ENCODE peak calls at places on chromosomes 6 and 20, in ten cellular contexts. One of them, this sample, is unnamed. For H3K4me1, the result is how much of the 10 kb centered on the place peaks cover.

GRCh38 chr6:95410168-95410567 is 167.2 kb upstream of the MANEA start:
- DNase-seq in PC-9: no peak
- DNase-seq in heart left ventricle: no peak
- DNase-seq in adrenal gland: no peak
- DNase-seq in H1: no peak
- DNase-seq in BE2C: no peak
- DNase-seq in SK-N-SH: no peak
- DNase-seq in upper lobe of left lung: no peak
- DNase-seq in mucosa of descending colon: no peak
- DNase-seq in left lung: no peak
- DNase-seq in this sample: no peak

GRCh38 chr20:18197382-18198070 is 59.9 kb downstream of the KAT14 start:
- DNase-seq in PC-9: peak
- DNase-seq in heart left ventricle: no peak
- DNase-seq in adrenal gland: no peak
- DNase-seq in H1: no peak
- DNase-seq in BE2C: no peak
- DNase-seq in SK-N-SH: no peak
- DNase-seq in upper lobe of left lung: no peak
- DNase-seq in mucosa of descending colon: no peak
- DNase-seq in left lung: no peak
- DNase-seq in this sample: no peak

GRCh38 chr20:62506791-62507190 is 31.0 kb upstream of the GATA5 start:
- DNase-seq in PC-9: no peak
- DNase-seq in heart left ventricle: no peak
- DNase-seq in adrenal gland: no peak
- DNase-seq in H1: no peak
- DNase-seq in BE2C: no peak
- DNase-seq in SK-N-SH: no peak
- DNase-seq in upper lobe of left lung: peak
- DNase-seq in mucosa of descending colon: no peak
- DNase-seq in left lung: no peak
- DNase-seq in this sample: no peak

GRCh38 chr6:28757429-28758045 is 166.2 kb downstream of the TRIM27 start:
- DNase-seq in PC-9: no peak
- DNase-seq in heart left ventricle: no peak
- DNase-seq in adrenal gland: no peak
- DNase-seq in H1: no peak
- DNase-seq in BE2C: peak
- DNase-seq in SK-N-SH: no peak
- DNase-seq in upper lobe of left lung: peak
- DNase-seq in mucosa of descending colon: no peak
- DNase-seq in left lung: no peak
- DNase-seq in this sample: no peak

GRCh38 chr6:163579111-163579879 is 164.8 kb downstream of the QKI start:
- DNase-seq in PC-9: no peak
- DNase-seq in heart left ventricle: no peak
- DNase-seq in adrenal gland: no peak
- DNase-seq in H1: no peak
- DNase-seq in BE2C: no peak
- DNase-seq in SK-N-SH: no peak
- DNase-seq in upper lobe of left lung: no peak
- DNase-seq in mucosa of descending colon: no peak
- DNase-seq in left lung: no peak
- DNase-seq in this sample: no peak

GRCh38 chr20:22523499-22524392 is 60.6 kb downstream of the FOXA2 start:
- DNase-seq in PC-9: no peak
- DNase-seq in heart left ventricle: no peak
- DNase-seq in adrenal gland: no peak
- DNase-seq in H1: no peak
- DNase-seq in BE2C: no peak
- DNase-seq in SK-N-SH: no peak
- DNase-seq in upper lobe of left lung: no peak
- DNase-seq in mucosa of descending colon: peak
- DNase-seq in left lung: no peak
- DNase-seq in this sample: no peak

GRCh38 chr6:42523158-42523814 is 40.5 kb upstream of the UBR2 start:
- DNase-seq in PC-9: no peak
- DNase-seq in heart left ventricle: no peak
- DNase-seq in adrenal gland: no peak
- DNase-seq in H1: no peak
- DNase-seq in BE2C: no peak
- DNase-seq in SK-N-SH: no peak
- DNase-seq in upper lobe of left lung: no peak
- DNase-seq in mucosa of descending colon: no peak
- DNase-seq in left lung: no peak
- DNase-seq in this sample: no peak

GRCh38 chr6:43246301-43247114 is 3.2 kb downstream of the TTBK1 start:
- DNase-seq in PC-9: peak
- DNase-seq in heart left ventricle: peak
- DNase-seq in adrenal gland: peak
- DNase-seq in H1: peak
- DNase-seq in BE2C: peak
- DNase-seq in SK-N-SH: peak
- DNase-seq in upper lobe of left lung: peak
- DNase-seq in mucosa of descending colon: peak
- DNase-seq in left lung: peak
- DNase-seq in this sample: peak

GRCh38 chr6:135608031-135608430 is 110.5 kb upstream of the AHI1 start:
- DNase-seq in PC-9: no peak
- DNase-seq in heart left ventricle: no peak
- DNase-seq in adrenal gland: no peak
- DNase-seq in H1: no peak
- DNase-seq in BE2C: no peak
- DNase-seq in SK-N-SH: no peak
- DNase-seq in upper lobe of left lung: no peak
- DNase-seq in mucosa of descending colon: no peak
- DNase-seq in left lung: no peak
- DNase-seq in this sample: no peak

GRCh38 chr20:36404435-36404978 is 98.4 kb downstream of the DLGAP4 start:
- DNase-seq in PC-9: no peak
- DNase-seq in heart left ventricle: no peak
- DNase-seq in adrenal gland: no peak
- DNase-seq in H1: no peak
- DNase-seq in BE2C: no peak
- DNase-seq in SK-N-SH: no peak
- DNase-seq in upper lobe of left lung: no peak
- DNase-seq in mucosa of descending colon: no peak
- DNase-seq in left lung: no peak
- DNase-seq in this sample: no peak

GRCh38 chr6:86031713-86032112 is 389.0 kb upstream of the SYNCRIP start:
- DNase-seq in PC-9: no peak
- DNase-seq in heart left ventricle: no peak
- DNase-seq in adrenal gland: peak
- DNase-seq in H1: no peak
- DNase-seq in BE2C: no peak
- DNase-seq in SK-N-SH: no peak
- DNase-seq in upper lobe of left lung: no peak
- DNase-seq in mucosa of descending colon: no peak
- DNase-seq in left lung: no peak
- DNase-seq in this sample: no peak

GRCh38 chr6:86936834-86937218 is 502 bp upstream of the HTR1E start:
- DNase-seq in PC-9: no peak
- DNase-seq in heart left ventricle: no peak
- DNase-seq in adrenal gland: no peak
- DNase-seq in H1: peak
- DNase-seq in BE2C: peak
- DNase-seq in SK-N-SH: no peak
- DNase-seq in upper lobe of left lung: no peak
- DNase-seq in mucosa of descending colon: no peak
- DNase-seq in left lung: peak
- DNase-seq in this sample: no peak

GRCh38 chr20:57048027-57048869 is 218.2 kb downstream of the BMP7 start:
- DNase-seq in PC-9: peak
- DNase-seq in heart left ventricle: no peak
- DNase-seq in adrenal gland: peak
- DNase-seq in H1: no peak
- DNase-seq in BE2C: peak
- DNase-seq in SK-N-SH: peak
- DNase-seq in upper lobe of left lung: no peak
- DNase-seq in mucosa of descending colon: no peak
- DNase-seq in left lung: no peak
- DNase-seq in this sample: peak

GRCh38 chr6:4687989-4688947 is 87.9 kb upstream of the CDYL start:
- DNase-seq in PC-9: peak
- DNase-seq in heart left ventricle: no peak
- DNase-seq in adrenal gland: peak
- DNase-seq in H1: no peak
- DNase-seq in BE2C: no peak
- DNase-seq in SK-N-SH: no peak
- DNase-seq in upper lobe of left lung: no peak
- DNase-seq in mucosa of descending colon: no peak
- DNase-seq in left lung: no peak
- DNase-seq in this sample: no peak

GRCh38 chr6:85923013-85923430 is 280.3 kb upstream of the SYNCRIP start:
- DNase-seq in PC-9: peak
- DNase-seq in heart left ventricle: no peak
- DNase-seq in adrenal gland: peak
- DNase-seq in H1: peak
- DNase-seq in BE2C: peak
- DNase-seq in SK-N-SH: peak
- DNase-seq in upper lobe of left lung: no peak
- DNase-seq in mucosa of descending colon: no peak
- DNase-seq in left lung: no peak
- DNase-seq in this sample: peak

GRCh38 chr20:11907621-11908020 is 10.1 kb upstream of the BTBD3 start:
- DNase-seq in PC-9: no peak
- DNase-seq in heart left ventricle: no peak
- DNase-seq in adrenal gland: no peak
- DNase-seq in H1: no peak
- DNase-seq in BE2C: no peak
- DNase-seq in SK-N-SH: no peak
- DNase-seq in upper lobe of left lung: no peak
- DNase-seq in mucosa of descending colon: no peak
- DNase-seq in left lung: no peak
- DNase-seq in this sample: no peak

GRCh38 chr20:4613718-4614620 is 107.7 kb upstream of the PRND start:
- DNase-seq in PC-9: peak
- DNase-seq in heart left ventricle: no peak
- DNase-seq in adrenal gland: peak
- DNase-seq in H1: no peak
- DNase-seq in BE2C: peak
- DNase-seq in SK-N-SH: no peak
- DNase-seq in upper lobe of left lung: no peak
- DNase-seq in mucosa of descending colon: no peak
- DNase-seq in left lung: no peak
- DNase-seq in this sample: peak

GRCh38 chr20:24764825-24765224 is 184.2 kb upstream of the CST7 start:
- DNase-seq in PC-9: no peak
- DNase-seq in heart left ventricle: peak
- DNase-seq in adrenal gland: no peak
- DNase-seq in H1: no peak
- DNase-seq in BE2C: no peak
- DNase-seq in SK-N-SH: no peak
- DNase-seq in upper lobe of left lung: no peak
- DNase-seq in mucosa of descending colon: no peak
- DNase-seq in left lung: peak
- DNase-seq in this sample: no peak

GRCh38 chr20:24765316-24766142 is 183.5 kb upstream of the CST7 start:
- DNase-seq in PC-9: no peak
- DNase-seq in heart left ventricle: no peak
- DNase-seq in adrenal gland: no peak
- DNase-seq in H1: no peak
- DNase-seq in BE2C: no peak
- DNase-seq in SK-N-SH: no peak
- DNase-seq in upper lobe of left lung: no peak
- DNase-seq in mucosa of descending colon: no peak
- DNase-seq in left lung: peak
- DNase-seq in this sample: peak

GRCh38 chr20:24763386-24764026 is 185.6 kb upstream of the CST7 start:
- DNase-seq in PC-9: no peak
- DNase-seq in heart left ventricle: no peak
- DNase-seq in adrenal gland: no peak
- DNase-seq in H1: no peak
- DNase-seq in BE2C: no peak
- DNase-seq in SK-N-SH: no peak
- DNase-seq in upper lobe of left lung: no peak
- DNase-seq in mucosa of descending colon: no peak
- DNase-seq in left lung: peak
- DNase-seq in this sample: no peak

GRCh38 chr20:24762791-24763350 is 186.2 kb upstream of the CST7 start:
- DNase-seq in PC-9: no peak
- DNase-seq in heart left ventricle: no peak
- DNase-seq in adrenal gland: no peak
- DNase-seq in H1: no peak
- DNase-seq in BE2C: no peak
- DNase-seq in SK-N-SH: no peak
- DNase-seq in upper lobe of left lung: no peak
- DNase-seq in mucosa of descending colon: no peak
- DNase-seq in left lung: no peak
- DNase-seq in this sample: no peak

GRCh38 chr20:24764027-24764797 is 184.9 kb upstream of the CST7 start:
- DNase-seq in PC-9: no peak
- DNase-seq in heart left ventricle: no peak
- DNase-seq in adrenal gland: no peak
- DNase-seq in H1: no peak
- DNase-seq in BE2C: no peak
- DNase-seq in SK-N-SH: no peak
- DNase-seq in upper lobe of left lung: no peak
- DNase-seq in mucosa of descending colon: no peak
- DNase-seq in left lung: peak
- DNase-seq in this sample: peak
- H3K4me1 ChIP-seq in PC-9: under half
- H3K4me1 ChIP-seq in heart left ventricle: under half
- H3K4me1 ChIP-seq in adrenal gland: under half
- H3K4me1 ChIP-seq in H1: under half
- H3K4me1 ChIP-seq in BE2C: under half
- H3K4me1 ChIP-seq in SK-N-SH: under half
- H3K4me1 ChIP-seq in upper lobe of left lung: under half
- H3K4me1 ChIP-seq in mucosa of descending colon: under half
- H3K4me1 ChIP-seq in left lung: under half
- H3K4me1 ChIP-seq in this sample: under half

GRCh38 chr20:14093652-14094051 is 98.3 kb downstream of the MACROD2 start:
- DNase-seq in PC-9: no peak
- DNase-seq in heart left ventricle: no peak
- DNase-seq in adrenal gland: no peak
- DNase-seq in H1: no peak
- DNase-seq in BE2C: no peak
- DNase-seq in SK-N-SH: no peak
- DNase-seq in upper lobe of left lung: no peak
- DNase-seq in mucosa of descending colon: no peak
- DNase-seq in left lung: no peak
- DNase-seq in this sample: no peak
- H3K4me3 ChIP-seq in PC-9: no peak
- H3K4me3 ChIP-seq in heart left ventricle: no peak
- H3K4me3 ChIP-seq in adrenal gland: no peak
- H3K4me3 ChIP-seq in H1: no peak
- H3K4me3 ChIP-seq in BE2C: no peak
- H3K4me3 ChIP-seq in SK-N-SH: no peak
- H3K4me3 ChIP-seq in upper lobe of left lung: no peak
- H3K4me3 ChIP-seq in mucosa of descending colon: no peak
- H3K4me3 ChIP-seq in left lung: no peak
- H3K4me3 ChIP-seq in this sample: no peak

GRCh38 chr6:37919417-37920157 is 100.1 kb downstream of the ZFAND3 start:
- DNase-seq in PC-9: no peak
- DNase-seq in heart left ventricle: no peak
- DNase-seq in adrenal gland: no peak
- DNase-seq in H1: no peak
- DNase-seq in BE2C: no peak
- DNase-seq in SK-N-SH: no peak
- DNase-seq in upper lobe of left lung: no peak
- DNase-seq in mucosa of descending colon: no peak
- DNase-seq in left lung: no peak
- DNase-seq in this sample: no peak
- H3K4me1 ChIP-seq in PC-9: under half
- H3K4me1 ChIP-seq in heart left ventricle: under half
- H3K4me1 ChIP-seq in adrenal gland: under half
- H3K4me1 ChIP-seq in H1: under half
- H3K4me1 ChIP-seq in BE2C: under half
- H3K4me1 ChIP-seq in SK-N-SH: under half
- H3K4me1 ChIP-seq in upper lobe of left lung: under half
- H3K4me1 ChIP-seq in mucosa of descending colon: under half
- H3K4me1 ChIP-seq in left lung: under half
- H3K4me1 ChIP-seq in this sample: under half

GRCh38 chr20:46308258-46309157 is at the start of gene CDH22:
- DNase-seq in PC-9: no peak
- DNase-seq in heart left ventricle: peak
- DNase-seq in adrenal gland: peak
- DNase-seq in H1: no peak
- DNase-seq in BE2C: peak
- DNase-seq in SK-N-SH: peak
- DNase-seq in upper lobe of left lung: peak
- DNase-seq in mucosa of descending colon: no peak
- DNase-seq in left lung: peak
- DNase-seq in this sample: peak
- H3K4me3 ChIP-seq in PC-9: no peak
- H3K4me3 ChIP-seq in heart left ventricle: peak
- H3K4me3 ChIP-seq in adrenal gland: no peak
- H3K4me3 ChIP-seq in H1: peak
- H3K4me3 ChIP-seq in BE2C: peak
- H3K4me3 ChIP-seq in SK-N-SH: peak
- H3K4me3 ChIP-seq in upper lobe of left lung: peak
- H3K4me3 ChIP-seq in mucosa of descending colon: no peak
- H3K4me3 ChIP-seq in left lung: no peak
- H3K4me3 ChIP-seq in this sample: peak

This sample was measured in SJCRH30.